ENCODE peak calls at places on chromosome 20, in seven cellular contexts. I is aorta, H is mesenchymal stem cell, Y is IMR-90, Z is Peyer's patch, P is PC-9, A is right lobe of liver. T is an unnamed sample. For H3K36me3, the result is how much of the 10 kb centered on the place peaks cover.

GRCh38 chr20:24812356-24812755 is 136.7 kb upstream of the CST7 start:
- DNase-seq in H (no peak), I (no peak), Z (no peak), A (no peak), P (no peak), Y (no peak), T (no peak)

GRCh38 chr20:60200305-60200918 is 242.2 kb downstream of the CDH26 start:
- DNase-seq in A (no peak), Y (no peak), H (no peak), I (no peak), Z (no peak), P (no peak), T (no peak)

GRCh38 chr20:61978491-61978890 is 87.2 kb downstream of the TAF4 start:
- DNase-seq in Z (no peak), Y (no peak), A (no peak), I (no peak), P (no peak), H (no peak), T (no peak)

GRCh38 chr20:57190536-57191265 is 75.7 kb downstream of the BMP7 start:
- DNase-seq in Y (peak), H (peak), A (no peak), P (no peak), Z (no peak), I (no peak), T (no peak)

GRCh38 chr20:56373942-56374341 is 15.2 kb downstream of the FAM210B start:
- DNase-seq in I (no peak), H (peak), Z (no peak), A (no peak), Y (peak), P (no peak), T (peak)

GRCh38 chr20:57198359-57199072 is 67.9 kb downstream of the BMP7 start:
- DNase-seq in A (no peak), Y (no peak), H (peak), I (no peak), P (no peak), Z (no peak), T (no peak)

GRCh38 chr20:51616060-51616459 is 73.5 kb upstream of the NFATC2 start:
- DNase-seq in H (no peak), P (no peak), A (no peak), Y (no peak), Z (no peak), I (no peak), T (no peak)

GRCh38 chr20:25540273-25540672 is 45.1 kb downstream of the NINL start:
- DNase-seq in A (peak), I (no peak), P (no peak), Y (no peak), H (no peak), Z (no peak), T (no peak)

GRCh38 chr20:62623488-62624324 is 18.6 kb upstream of the SLCO4A1 start:
- DNase-seq in Y (peak), I (peak), P (peak), Z (peak), H (peak), A (peak), T (peak)

GRCh38 chr20:50308513-50309279 is 118.1 kb downstream of the CEBPB start:
- DNase-seq in Y (peak), H (peak), A (peak), I (peak), Z (peak), P (peak), T (peak)

GRCh38 chr20:45933231-45934045 is 1.0 kb upstream of the PCIF1 start:
- DNase-seq in A (peak), I (peak), Y (peak), P (peak), Z (peak), H (peak), T (peak)

GRCh38 chr20:4225778-4226177 is 210.4 kb upstream of the RNF24 start:
- DNase-seq in A (no peak), P (peak), Z (no peak), Y (peak), I (peak), H (peak), T (peak)

GRCh38 chr20:571754-572331 is 28.3 kb upstream of the CSNK2A1 start:
- DNase-seq in I (peak), Z (peak), H (no peak), A (peak), P (peak), Y (no peak), T (no peak)

GRCh38 chr20:26295006-26295405 is 598.4 kb upstream of the ZNF337 start:
- DNase-seq in H (no peak), Y (no peak), I (no peak), A (no peak), P (no peak), Z (no peak), T (no peak)

GRCh38 chr20:43583982-43584432 is 6.7 kb upstream of the IFT52 start:
- DNase-seq in Y (peak), Z (no peak), A (peak), I (peak), P (peak), H (peak), T (peak)

GRCh38 chr20:2462484-2462883 is 8.1 kb downstream of the SNRPB start:
- DNase-seq in A (no peak), P (no peak), Z (no peak), Y (no peak), I (no peak), H (no peak), T (no peak)
- H3K36me3 ChIP-seq in A (half or more), P (half or more), Z (under half), Y (half or more), I (under half), H (under half), T (half or more)

GRCh38 chr20:35489717-35490116 is 34.3 kb downstream of the CEP250 start:
- DNase-seq in Z (no peak), I (no peak), H (no peak), Y (no peak), P (no peak), A (no peak), T (no peak)

GRCh38 chr20:35491823-35492222 is 36.4 kb downstream of the CEP250 start:
- DNase-seq in P (no peak), Y (peak), H (no peak), I (no peak), A (no peak), Z (no peak), T (peak)

GRCh38 chr20:35496481-35496880 is 33.0 kb downstream of the C20orf173 start:
- DNase-seq in H (no peak), I (no peak), Y (no peak), P (no peak), A (no peak), Z (no peak), T (no peak)

GRCh38 chr20:35490736-35491181 is 35.4 kb downstream of the CEP250 start:
- DNase-seq in Z (no peak), A (no peak), H (no peak), P (no peak), I (peak), Y (no peak), T (no peak)

DNA sequence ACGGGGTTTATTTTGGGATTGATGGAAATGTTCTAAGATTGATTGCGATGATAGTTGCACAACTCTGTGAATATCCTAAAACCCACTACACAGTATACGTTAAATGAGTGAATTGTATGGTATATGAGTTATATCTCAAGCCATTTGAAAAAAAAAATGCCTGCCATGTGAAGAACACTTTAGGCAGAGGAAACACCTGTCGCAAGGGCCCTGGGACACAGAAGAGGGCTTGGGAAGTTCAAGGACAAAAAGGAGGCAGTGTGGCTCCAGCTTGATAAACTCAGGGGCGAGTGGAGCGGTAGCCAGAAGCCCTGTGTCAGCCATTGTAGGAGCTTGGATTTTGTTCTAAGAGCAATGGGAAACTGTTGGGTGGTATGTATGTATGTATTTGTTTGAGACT is 37.0 kb downstream of the CEP250 start:
- DNase-seq in I (no peak), P (no peak), Y (no peak), A (no peak), H (no peak), Z (no peak), T (no peak)
- H3K36me3 ChIP-seq in I (under half), P (under half), Y (half or more), A (under half), H (half or more), Z (under half), T (half or more)

GRCh38 chr20:32440069-32440757 is 82.1 kb downstream of the ASXL1 start:
- DNase-seq in H (no peak), P (no peak), Z (no peak), A (no peak), I (no peak), Y (no peak), T (no peak)
- H3K36me3 ChIP-seq in H (half or more), P (under half), Z (under half), A (under half), I (under half), Y (half or more), T (half or more)

GRCh38 chr20:36238760-36239159 is 2.5 kb downstream of the AAR2 start:
- DNase-seq in A (no peak), P (no peak), Y (no peak), Z (no peak), H (no peak), I (no peak), T (no peak)

GRCh38 chr20:36240076-36240475 is 3.8 kb downstream of the AAR2 start:
- DNase-seq in A (no peak), Y (no peak), Z (no peak), P (no peak), H (no peak), I (no peak), T (no peak)

GRCh38 chr20:36246410-36246809 is 10.1 kb downstream of the AAR2 start:
- DNase-seq in P (no peak), A (no peak), H (no peak), I (no peak), Z (no peak), Y (no peak), T (no peak)

GRCh38 chr20:36241678-36242077 is 5.4 kb downstream of the AAR2 start:
- DNase-seq in Z (no peak), I (no peak), H (no peak), P (no peak), A (no peak), Y (no peak), T (no peak)

DNA sequence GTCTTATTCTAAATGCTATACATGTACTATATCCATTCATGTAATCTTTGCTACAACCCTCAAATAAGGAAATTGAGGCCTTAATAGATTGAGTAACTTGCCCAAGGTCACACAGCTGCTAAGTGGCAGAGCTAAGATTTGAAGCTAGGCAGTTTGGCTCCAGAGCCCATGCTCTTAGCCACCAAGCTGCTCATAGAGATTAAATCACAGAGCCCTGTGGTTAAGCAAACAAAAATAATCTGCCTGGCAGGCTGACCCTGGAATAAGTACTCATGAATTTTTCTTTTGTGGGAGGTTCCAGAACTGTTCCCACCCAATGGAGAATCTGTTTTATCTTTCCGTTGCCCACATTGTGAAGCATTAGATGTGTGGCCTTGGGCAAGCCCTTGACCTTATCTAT is 7.4 kb downstream of the AAR2 start:
- DNase-seq in Z (no peak), P (no peak), Y (no peak), A (no peak), H (no peak), I (no peak), T (no peak)
- H3K36me3 ChIP-seq in Z (under half), P (under half), Y (under half), A (half or more), H (half or more), I (under half), T (half or more)

GRCh38 chr20:37308098-37309050 is 18.9 kb downstream of the MANBAL start:
- DNase-seq in Z (no peak), P (no peak), Y (no peak), A (no peak), I (no peak), H (no peak), T (no peak)
- H3K36me3 ChIP-seq in Z (under half), P (under half), Y (under half), A (under half), I (under half), H (under half), T (under half)